ENCODE peak calls at places on chromosome 6, in eight cellular contexts. R is HepG2, Y is sigmoid colon, U is stomach, N is breast epithelium, V is HCT116, H is spleen, O is endothelial cell of umbilical vein. C is an unnamed sample.

GRCh38 chr6:431504-431903 is 40.0 kb downstream of the IRF4 start:
- DNase-seq in R (no peak), Y (no peak), U (no peak), N (no peak), V (no peak), H (no peak), O (no peak), C (no peak)

GRCh38 chr6:157152544-157152943 is 170.8 kb downstream of the TMEM242 start:
- DNase-seq in R (no peak), Y (no peak), U (no peak), N (no peak), V (no peak), H (no peak), O (no peak), C (no peak)

GRCh38 chr6:113636357-113636824 is 220.8 kb upstream of the MARCKS start:
- DNase-seq in R (peak; percentile 26), Y (no peak), U (no peak), N (no peak), V (no peak), H (no peak), O (no peak), C (no peak)

GRCh38 chr6:63928613-63929012 is 293.0 kb downstream of the PHF3 start:
- DNase-seq in R (no peak), Y (no peak), U (no peak), N (no peak), V (no peak), H (no peak), O (no peak), C (no peak)

GRCh38 chr6:8551386-8551785 is 116.0 kb upstream of the SLC35B3 start:
- DNase-seq in R (no peak), Y (no peak), U (peak; percentile 57), N (no peak), V (no peak), H (no peak), O (no peak), C (no peak)

GRCh38 chr6:21899708-21900107 is 306.2 kb downstream of the SOX4 start:
- DNase-seq in R (no peak), Y (no peak), U (no peak), N (no peak), V (no peak), H (no peak), O (peak; percentile 28), C (no peak)

GRCh38 chr6:81783893-81784292 is 31.4 kb upstream of the TENT5A start:
- DNase-seq in R (no peak), Y (no peak), U (no peak), N (no peak), V (no peak), H (no peak), O (no peak), C (no peak)

GRCh38 chr6:112298021-112298745 is 43.8 kb upstream of the LAMA4 start:
- DNase-seq in R (no peak), Y (no peak), U (no peak), N (no peak), V (no peak), H (no peak), O (peak; percentile 85), C (no peak)

GRCh38 chr6:87832025-87832825 is 130.2 kb upstream of the AKIRIN2 start:
- DNase-seq in R (no peak), Y (no peak), U (no peak), N (no peak), V (no peak), H (no peak), O (peak; percentile 64), C (no peak)

GRCh38 chr6:167714166-167714565 is 112.5 kb upstream of the AFDN start:
- DNase-seq in R (no peak), Y (no peak), U (no peak), N (no peak), V (no peak), H (no peak), O (no peak), C (no peak)

GRCh38 chr6:163494279-163494727 is 79.8 kb downstream of the QKI start:
- DNase-seq in R (no peak), Y (no peak), U (no peak), N (no peak), V (peak; percentile 31), H (no peak), O (no peak), C (no peak)

GRCh38 chr6:112739766-112740165 is 392.6 kb downstream of the RFPL4B start:
- DNase-seq in R (no peak), Y (no peak), U (no peak), N (no peak), V (no peak), H (no peak), O (no peak), C (no peak)

GRCh38 chr6:146913842-146914562 is 290.2 kb upstream of the STXBP5 start:
- DNase-seq in R (peak; percentile 33), Y (peak; percentile 82), U (peak; percentile 28), N (peak; percentile 79), V (peak; percentile 82), H (peak; percentile 80), O (peak; percentile 98), C (no peak)

GRCh38 chr6:134178230-134179044 is 126.0 kb upstream of the SLC2A12 start:
- DNase-seq in R (peak; percentile 78), Y (peak; percentile 86), U (peak; percentile 67), N (peak; percentile 78), V (peak; percentile 92), H (peak; percentile 89), O (peak; percentile 94), C (peak; percentile 92)

GRCh38 chr6:50707652-50708325 is 5.5 kb upstream of the TFAP2D start:
- DNase-seq in R (no peak), Y (no peak), U (no peak), N (no peak), V (no peak), H (no peak), O (no peak), C (no peak)

GRCh38 chr6:36821581-36822335 is 17.5 kb downstream of the CPNE5 start:
- DNase-seq in R (no peak), Y (no peak), U (no peak), N (no peak), V (no peak), H (no peak), O (no peak), C (no peak)

GRCh38 chr6:170221052-170221752 is 69.7 kb downstream of the DLL1 start:
- DNase-seq in R (no peak), Y (peak; percentile 41), U (peak; percentile 10), N (no peak), V (no peak), H (peak; percentile 50), O (no peak), C (no peak)

GRCh38 chr6:29632789-29633531 is at the start of gene GABBR1:
- DNase-seq in R (no peak), Y (peak; percentile 96), U (peak; percentile 85), N (peak; percentile 89), V (peak; percentile 41), H (peak; percentile 94), O (peak; percentile 59), C (peak; percentile 97)

GRCh38 chr6:168640738-168641137 is 199.8 kb downstream of the SMOC2 start:
- DNase-seq in R (no peak), Y (peak; percentile 78), U (no peak), N (no peak), V (no peak), H (no peak), O (no peak), C (no peak)

GRCh38 chr6:117232191-117232590 is 33.2 kb upstream of the VGLL2 start:
- DNase-seq in R (no peak), Y (no peak), U (no peak), N (no peak), V (no peak), H (no peak), O (no peak), C (no peak)

GRCh38 chr6:39791850-39792500 is at the start of gene DAAM2:
- DNase-seq in R (no peak), Y (peak; percentile 87), U (peak; percentile 64), N (peak; percentile 32), V (no peak), H (peak; percentile 80), O (peak; percentile 22), C (peak; percentile 87)

GRCh38 chr6:73710470-73710869 is 14.5 kb downstream of the CD109 start:
- DNase-seq in R (peak; percentile 7), Y (no peak), U (peak; percentile 47), N (peak; percentile 26), V (peak; percentile 82), H (no peak), O (peak; percentile 57), C (no peak)

GRCh38 chr6:111803804-111804203 is 69.4 kb downstream of the FYN start:
- DNase-seq in R (no peak), Y (no peak), U (no peak), N (no peak), V (no peak), H (no peak), O (peak; percentile 90), C (no peak)

GRCh38 chr6:4253604-4254211 is 118.3 kb upstream of the ECI2 start:
- DNase-seq in R (peak; percentile 20), Y (no peak), U (peak; percentile 32), N (no peak), V (peak; percentile 10), H (no peak), O (peak; percentile 96), C (peak; percentile 47)
- TF ChIP-seq POLR2AphosphoS5 in R (no peak), Y (peak; percentile 72), U (peak; percentile 33), N (no peak), V (peak; percentile 33), H (no peak), O (peak; percentile 76), C (peak; percentile 31)

GRCh38 chr6:42942444-42942843 is 13.2 kb downstream of the CNPY3 start:
- DNase-seq in R (peak; percentile 63), Y (no peak), U (no peak), N (no peak), V (no peak), H (no peak), O (no peak), C (no peak)
- TF ChIP-seq POLR2A in R (no peak), Y (no peak), U (no peak), N (no peak), V (no peak), H (no peak), O (no peak), C (no peak)

GRCh38 chr6:140048202-140048790 is 673.8 kb upstream of the CITED2 start:
- DNase-seq in R (no peak), Y (no peak), U (no peak), N (no peak), V (no peak), H (no peak), O (no peak), C (no peak)
- TF ChIP-seq POLR2AphosphoS5 in R (no peak), Y (no peak), U (no peak), N (no peak), V (no peak), H (no peak), O (no peak), C (no peak)

DNA sequence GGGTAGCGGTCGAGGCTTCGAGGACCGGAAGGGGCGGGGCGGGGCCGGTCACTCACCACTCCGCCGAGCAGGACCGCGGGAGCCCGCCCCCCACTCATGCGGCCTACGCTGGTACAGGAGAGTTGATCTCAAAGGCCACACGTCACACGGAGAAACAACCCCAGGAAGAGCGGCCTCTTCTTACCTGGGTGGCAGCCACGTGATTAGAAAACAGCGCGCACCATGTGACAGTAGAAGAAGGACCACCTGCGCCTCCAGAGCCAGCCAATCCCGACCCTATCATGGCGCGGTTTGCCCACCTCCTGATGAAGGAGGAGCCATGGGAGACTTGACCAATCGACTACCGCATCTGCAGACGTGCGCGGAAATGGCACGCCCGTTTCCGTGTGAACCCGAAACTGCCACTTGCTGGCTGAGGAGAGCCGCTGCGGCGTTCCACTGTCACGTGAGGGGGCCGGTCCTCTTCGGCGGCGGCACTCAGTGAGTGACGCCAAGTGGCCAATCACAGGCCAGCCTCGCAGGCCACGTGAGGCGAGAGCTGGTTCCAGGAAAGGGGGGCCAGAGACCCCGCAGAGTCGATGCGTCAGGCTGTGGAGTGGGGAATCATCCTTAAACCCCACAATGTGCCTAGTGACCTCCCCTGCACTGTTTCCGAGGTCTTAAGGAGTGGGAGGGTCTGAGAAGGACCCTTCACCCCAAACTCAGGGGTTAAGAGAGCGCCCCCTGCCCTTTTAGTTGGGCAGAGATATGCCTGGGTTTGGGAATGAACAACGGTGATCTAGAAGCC is at the start of gene CUTA:
- DNase-seq in R (peak; percentile 100), Y (peak; percentile 100), U (peak; percentile 99), N (peak; percentile 100), V (peak; percentile 99), H (peak; percentile 100), O (peak; percentile 100), C (peak; percentile 100)
- TF ChIP-seq POLR2A in R (peak; percentile 78), Y (peak; percentile 89), U (peak; percentile 31), N (peak; percentile 84), V (peak; percentile 32), H (no peak), O (peak; percentile 80), C (peak; percentile 70)

C was measured in esophagus muscularis mucosa.